ENCODE peak calls at places on chromosome 6, in eight cellular contexts. G, R, W, X, I, J, A and Y are unnamed samples.

GRCh38 chr6:12592634-12593033 is 123.9 kb upstream of the PHACTR1 start:
- DNase-seq in G (no peak), R (no peak), W (no peak), X (no peak), I (no peak), J (no peak), A (no peak), Y (peak)

GRCh38 chr6:137709424-137710281 is 157.4 kb upstream of the TNFAIP3 start:
- DNase-seq in G (peak), R (no peak), W (no peak), X (peak), I (peak), J (no peak), A (no peak), Y (peak)

GRCh38 chr6:28838289-28838633 is 85.5 kb downstream of the TRIM27 start:
- DNase-seq in G (peak), R (peak), W (no peak), X (peak), I (peak), J (peak), A (no peak), Y (peak)

GRCh38 chr6:64683682-64684081 is 1023.3 kb downstream of the EYS start:
- DNase-seq in G (peak), R (peak), W (no peak), X (peak), I (peak), J (peak), A (no peak), Y (no peak)

GRCh38 chr6:18692920-18693319 is 305.8 kb downstream of the RNF144B start:
- DNase-seq in G (no peak), R (no peak), W (no peak), X (no peak), I (no peak), J (no peak), A (no peak), Y (no peak)

GRCh38 chr6:82397962-82398692 is 34.5 kb downstream of the TPBG start:
- DNase-seq in G (peak), R (no peak), W (no peak), X (peak), I (peak), J (peak), A (no peak), Y (peak)

GRCh38 chr6:60991427-60992028 is 1294.5 kb downstream of the KHDRBS2 start:
- DNase-seq in G (no peak), R (no peak), W (no peak), X (no peak), I (no peak), J (no peak), A (no peak), Y (no peak)

GRCh38 chr6:686528-686927 is 6.4 kb downstream of the EXOC2 start:
- DNase-seq in G (peak), R (no peak), W (no peak), X (no peak), I (no peak), J (peak), A (no peak), Y (peak)

DNA sequence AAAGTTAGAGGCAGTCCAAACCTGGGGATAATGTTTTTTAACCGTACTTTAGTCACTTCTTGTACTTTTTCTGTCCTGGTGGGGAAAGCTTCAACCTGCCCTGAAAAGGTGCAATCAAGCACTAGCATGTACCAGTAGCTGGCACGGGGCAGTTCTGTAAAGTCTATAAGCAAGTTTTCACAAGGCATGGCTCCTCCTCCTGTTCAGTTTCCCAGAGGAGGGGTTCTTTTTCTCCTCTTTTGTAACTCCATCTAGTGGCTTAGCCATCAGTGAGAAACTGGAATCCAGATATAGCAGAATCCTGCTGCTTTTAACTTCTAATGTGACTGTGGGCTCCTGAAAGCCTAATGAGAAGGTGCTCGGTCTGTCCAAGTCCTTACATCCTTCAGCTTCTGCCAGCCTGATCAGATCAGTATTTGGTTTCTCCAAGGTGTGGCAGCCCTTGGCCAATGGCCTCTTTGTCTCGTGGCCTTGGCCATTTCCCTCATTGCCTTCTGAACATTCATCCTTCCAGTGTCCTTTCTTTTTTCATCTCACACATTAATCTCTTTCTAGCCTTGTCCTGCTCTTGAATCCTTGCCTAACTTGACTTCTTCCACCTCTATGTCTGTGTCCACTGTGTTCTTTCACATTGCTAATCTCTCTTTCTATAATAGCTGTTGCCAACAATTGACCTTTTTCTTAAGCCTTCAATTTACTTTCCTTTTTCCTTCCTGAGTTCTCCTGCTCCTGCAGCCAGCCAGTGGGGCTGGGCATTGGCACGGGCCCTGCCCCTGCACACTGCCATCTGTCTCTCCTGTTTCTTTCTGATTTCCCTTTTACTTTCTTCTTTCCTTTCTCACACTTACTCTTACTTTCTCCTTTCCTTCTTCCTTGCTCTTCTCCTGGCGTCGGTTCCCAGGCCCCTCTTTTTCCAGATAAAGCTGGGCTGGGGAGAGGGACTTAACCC is 222.0 kb upstream of the SYNCRIP start:
- DNase-seq in G (peak), R (no peak), W (no peak), X (peak), I (peak), J (peak), A (no peak), Y (no peak)
- H3K4me3 ChIP-seq in G (peak), R (no peak), W (no peak), X (no peak), I (no peak), J (no peak), A (peak), Y (no peak)

GRCh38 chr6:133817460-133818047 is 71.4 kb upstream of the TCF21 start:
- DNase-seq in G (no peak), R (no peak), W (no peak), X (no peak), I (no peak), J (no peak), A (no peak), Y (no peak)
- TF ChIP-seq CTCF in G (peak), R (peak), W (peak), X (peak), I (peak), J (peak), A (no peak), Y (peak)

GRCh38 chr6:159063549-159063948 is 18.8 kb upstream of the TAGAP start:
- DNase-seq in G (no peak), R (no peak), W (no peak), X (no peak), I (no peak), J (no peak), A (no peak), Y (no peak)

GRCh38 chr6:159062965-159063364 is 18.2 kb upstream of the TAGAP start:
- DNase-seq in G (no peak), R (no peak), W (no peak), X (no peak), I (no peak), J (no peak), A (no peak), Y (no peak)

GRCh38 chr6:159065751-159066329 is 21.0 kb upstream of the TAGAP start:
- DNase-seq in G (no peak), R (no peak), W (no peak), X (no peak), I (no peak), J (peak), A (no peak), Y (no peak)

GRCh38 chr6:159066479-159066878 is 21.7 kb upstream of the TAGAP start:
- DNase-seq in G (no peak), R (no peak), W (no peak), X (no peak), I (no peak), J (no peak), A (no peak), Y (no peak)

GRCh38 chr6:159065091-159065490 is 20.3 kb upstream of the TAGAP start:
- DNase-seq in G (no peak), R (no peak), W (no peak), X (no peak), I (no peak), J (no peak), A (no peak), Y (no peak)
- H3K4me3 ChIP-seq in G (no peak), R (no peak), W (no peak), X (no peak), I (no peak), J (no peak), A (no peak), Y (no peak)

DNA sequence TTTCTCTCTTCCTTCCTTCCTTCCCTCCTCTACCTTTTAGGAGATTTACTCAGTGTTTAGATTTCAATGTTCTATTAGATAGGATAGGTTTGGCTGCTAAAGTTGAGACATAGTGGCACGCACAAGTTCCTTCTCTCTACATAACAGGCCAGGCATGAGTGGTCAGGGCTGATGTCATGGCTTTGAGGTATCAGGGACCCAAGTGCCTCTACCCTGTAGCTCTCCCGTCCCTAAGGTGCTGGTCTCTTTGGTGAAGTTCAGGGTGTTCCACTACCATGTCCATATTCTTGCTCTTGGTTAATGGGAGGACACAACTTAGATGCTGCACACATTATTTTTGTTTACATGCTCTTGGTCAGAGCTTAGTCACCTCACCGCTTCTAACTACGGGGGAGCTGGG is 245.3 kb downstream of the QKI start:
- DNase-seq in G (no peak), R (no peak), W (no peak), X (no peak), I (no peak), J (no peak), A (no peak), Y (no peak)
- TF ChIP-seq CTCF in G (no peak), R (no peak), W (no peak), X (no peak), I (no peak), J (no peak), A (no peak), Y (no peak)

GRCh38 chr6:105192707-105193465 is 13.1 kb upstream of the POPDC3 start:
- DNase-seq in G (peak), R (no peak), W (no peak), X (peak), I (peak), J (no peak), A (no peak), Y (peak)

GRCh38 chr6:105193647-105194046 is 13.8 kb upstream of the POPDC3 start:
- DNase-seq in G (peak), R (no peak), W (no peak), X (peak), I (peak), J (peak), A (no peak), Y (peak)

GRCh38 chr6:105194106-105194505 is 14.3 kb upstream of the POPDC3 start:
- DNase-seq in G (no peak), R (no peak), W (no peak), X (no peak), I (no peak), J (no peak), A (no peak), Y (peak)

GRCh38 chr6:105196076-105196475 is 16.3 kb upstream of the POPDC3 start:
- DNase-seq in G (no peak), R (no peak), W (no peak), X (no peak), I (peak), J (no peak), A (no peak), Y (no peak)

GRCh38 chr6:105194591-105194990 is 14.8 kb upstream of the POPDC3 start:
- DNase-seq in G (no peak), R (no peak), W (no peak), X (no peak), I (no peak), J (no peak), A (no peak), Y (no peak)
- H3K4me3 ChIP-seq in G (no peak), R (no peak), W (no peak), X (no peak), I (no peak), J (no peak), A (no peak), Y (no peak)